ENCODE peak calls at places on chromosome 3, in six cellular contexts. O is Peyer's patch, T is tibial nerve, B is IMR-90, X is transverse colon, Q is body of pancreas. Z is an unnamed sample.

GRCh38 chr3:169575381-169575780 is 88.1 kb downstream of the MECOM start:
- DNase-seq in T (no peak), X (no peak), B (peak; percentile 45), O (no peak), Q (no peak), Z (no peak)

GRCh38 chr3:14485981-14486380 is 54.2 kb downstream of the GRIP2 start:
- DNase-seq in O (peak; percentile 18), Q (no peak), T (no peak), B (no peak), X (no peak), Z (no peak)

GRCh38 chr3:184756151-184756681 is 44.4 kb upstream of the MAGEF1 start:
- DNase-seq in T (no peak), Q (no peak), X (no peak), B (no peak), O (no peak), Z (no peak)

GRCh38 chr3:115713247-115713646 is 89.9 kb downstream of the GAP43 start:
- DNase-seq in T (no peak), X (no peak), B (peak; percentile 30), O (no peak), Q (peak; percentile 65), Z (no peak)

GRCh38 chr3:46992231-46992630 is 12.8 kb downstream of the NBEAL2 start:
- DNase-seq in X (no peak), T (no peak), O (no peak), Q (no peak), B (no peak), Z (no peak)

GRCh38 chr3:140365872-140366697 is 311.8 kb upstream of the TRIM42 start:
- DNase-seq in B (no peak), O (no peak), T (no peak), X (no peak), Q (no peak), Z (no peak)

GRCh38 chr3:44845528-44846520 is 15.9 kb upstream of the TMEM42 start:
- DNase-seq in B (peak; percentile 59), O (no peak), X (no peak), Q (no peak), T (no peak), Z (no peak)

GRCh38 chr3:28317438-28318022 is 31.0 kb upstream of the ZCWPW2 start:
- DNase-seq in Q (no peak), T (no peak), O (no peak), B (peak; percentile 38), X (peak; percentile 13), Z (no peak)

GRCh38 chr3:13608969-13609725 is 60.2 kb downstream of the FBLN2 start:
- DNase-seq in O (peak; percentile 39), T (no peak), X (no peak), Q (no peak), B (no peak), Z (no peak)

GRCh38 chr3:148847351-148847750 is 17.7 kb upstream of the CPA3 start:
- DNase-seq in B (peak; percentile 7), O (no peak), X (no peak), T (no peak), Q (no peak), Z (no peak)

GRCh38 chr3:12477256-12477655 is 7.0 kb upstream of the TSEN2 start:
- DNase-seq in O (no peak), T (no peak), B (no peak), Q (no peak), X (peak; percentile 59), Z (no peak)
- H3K27ac ChIP-seq in O (no peak overlapping the region), T (no peak overlapping the region), B (no peak overlapping the region), Q (no peak overlapping the region), X (no peak overlapping the region), Z (no peak overlapping the region)

GRCh38 chr3:173089283-173089682 is 51.8 kb downstream of the SPATA16 start:
- DNase-seq in T (no peak), O (no peak), Q (no peak), X (no peak), B (no peak), Z (no peak)
- H3K4me3 ChIP-seq in T (no peak overlapping the region), O (no peak overlapping the region), Q (no peak overlapping the region), X (no peak overlapping the region), B (no peak overlapping the region), Z (no peak overlapping the region)

GRCh38 chr3:171366043-171366442 is 94.2 kb downstream of the TNIK start:
- DNase-seq in B (no peak), T (no peak), Q (no peak), X (no peak), O (no peak), Z (no peak)

GRCh38 chr3:171364500-171364899 is 95.7 kb downstream of the TNIK start:
- DNase-seq in Q (no peak), O (no peak), X (no peak), T (no peak), B (no peak), Z (no peak)

GRCh38 chr3:171363211-171363610 is 97.0 kb downstream of the TNIK start:
- DNase-seq in B (no peak), O (no peak), T (no peak), X (no peak), Q (no peak), Z (no peak)

GRCh38 chr3:171365489-171365888 is 94.7 kb downstream of the TNIK start:
- DNase-seq in X (no peak), Q (no peak), B (no peak), T (no peak), O (no peak), Z (no peak)

DNA sequence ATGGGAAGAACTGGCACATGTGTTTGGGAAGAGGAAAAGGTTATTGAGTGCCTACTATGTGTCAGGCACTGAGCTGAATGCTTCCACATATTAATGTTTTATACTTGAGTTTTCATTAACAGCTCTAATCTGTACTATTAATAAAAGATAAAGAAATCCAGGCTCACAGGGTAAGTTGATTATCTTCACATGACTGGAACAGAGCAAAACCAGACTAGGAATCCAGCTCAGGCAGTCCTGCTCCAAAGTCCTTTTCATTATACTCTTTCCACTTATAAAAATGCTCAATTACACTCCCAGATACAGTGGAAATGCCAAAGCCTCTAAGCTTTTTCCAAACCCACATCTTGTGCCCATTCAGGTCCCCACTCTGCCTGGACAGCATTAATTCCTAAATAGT is 97.6 kb downstream of the TNIK start:
- DNase-seq in B (no peak), O (no peak), X (no peak), Q (no peak), T (no peak), Z (no peak)
- TF ChIP-seq POLR2A in B (no peak), O (no peak), X (no peak), Q (no peak), T (no peak), Z (no peak)

GRCh38 chr3:56689303-56689702 is 6.2 kb upstream of the TASOR start:
- DNase-seq in O (no peak), B (no peak), T (no peak), X (no peak), Q (no peak), Z (no peak)

GRCh38 chr3:56694852-56695563 is 11.9 kb upstream of the TASOR start:
- DNase-seq in X (no peak), B (no peak), O (no peak), T (no peak), Q (no peak), Z (no peak)

GRCh38 chr3:56693750-56694149 is 10.7 kb upstream of the TASOR start:
- DNase-seq in Q (no peak), B (no peak), O (no peak), T (no peak), X (peak; percentile 19), Z (peak; percentile 32)

GRCh38 chr3:56688191-56688590 is 5.1 kb upstream of the TASOR start:
- DNase-seq in O (no peak), T (no peak), X (no peak), B (no peak), Q (no peak), Z (no peak)

DNA sequence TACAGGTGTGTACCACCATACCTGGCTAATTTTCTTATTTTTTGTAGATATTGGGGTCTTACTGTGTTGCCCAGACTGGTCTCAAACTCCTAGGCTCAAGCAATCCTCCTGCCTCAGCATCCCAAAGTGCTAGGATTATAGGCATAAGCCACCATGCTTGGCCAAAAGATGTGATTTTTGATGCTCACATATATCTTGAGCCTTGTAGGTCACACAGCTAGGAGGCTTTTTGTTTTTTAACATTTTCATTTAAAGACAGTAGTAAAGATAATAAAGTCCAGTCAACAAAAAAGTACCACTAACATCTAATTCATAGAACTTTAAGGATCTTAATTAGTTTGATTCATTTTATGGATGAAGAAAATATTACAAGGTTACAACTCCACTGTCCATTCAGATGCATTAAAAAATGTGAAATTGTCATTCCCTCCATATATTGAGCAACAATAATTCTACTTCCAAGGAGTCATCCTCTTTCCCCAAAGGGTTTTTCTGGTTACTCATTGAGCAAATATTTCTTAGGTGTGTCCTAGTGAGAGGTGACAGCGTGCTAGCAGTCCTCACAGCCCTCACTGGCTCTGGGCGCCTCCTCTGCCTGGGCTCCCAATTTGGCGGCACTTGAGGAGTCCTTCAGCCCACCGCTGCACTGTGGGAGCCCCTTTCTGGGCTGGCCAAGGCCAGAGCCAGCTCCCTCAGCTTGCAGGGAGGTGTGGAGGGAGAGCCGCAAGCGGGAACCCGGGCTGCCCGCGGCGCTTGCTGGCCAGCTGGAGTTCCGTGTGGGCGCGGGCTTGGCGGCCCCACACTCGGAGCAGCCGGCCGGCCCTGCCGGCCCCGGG is 8.3 kb upstream of the TASOR start:
- DNase-seq in B (peak; percentile 1), O (no peak), X (no peak), T (no peak), Q (no peak), Z (no peak)
- H3K27ac ChIP-seq in B (no peak overlapping the region), O (no peak overlapping the region), X (no peak overlapping the region), T (no peak overlapping the region), Q (no peak overlapping the region), Z (no peak overlapping the region)